ENCODE peak calls at places on chromosomes 6 and 20, in nine cellular contexts. One of them, this sample, is unnamed.

GRCh38 chr20:14264869-14265268 is 72.5 kb downstream of the FLRT3 start:
- DNase-seq in AG04450: no peak
- DNase-seq in A172: peak
- DNase-seq in stimulated activated CD8-positive, alpha-beta memory T cell treated with anti-CD3 and anti-CD28 coated beads, Interleukin-2, amount 100 ng/mL, for 1 hour: no peak
- DNase-seq in sigmoid colon: no peak
- DNase-seq in posterior vena cava: no peak
- DNase-seq in fibroblast of the conjunctiva: no peak
- DNase-seq in progenitor cell of endocrine pancreas: no peak
- DNase-seq in DMS153: no peak
- DNase-seq in this sample: no peak

GRCh38 chr6:170454512-170455285 is 98.4 kb downstream of the PSMB1 start:
- DNase-seq in AG04450: no peak
- DNase-seq in posterior vena cava: no peak
- DNase-seq in stimulated activated CD8-positive, alpha-beta memory T cell treated with anti-CD3 and anti-CD28 coated beads, Interleukin-2, amount 100 ng/mL, for 1 hour: no peak
- DNase-seq in sigmoid colon: no peak
- DNase-seq in DMS153: no peak
- DNase-seq in progenitor cell of endocrine pancreas: no peak
- DNase-seq in fibroblast of the conjunctiva: no peak
- DNase-seq in A172: no peak
- DNase-seq in this sample: no peak

GRCh38 chr6:3117912-3118352 is 579 bp upstream of the BPHL start:
- DNase-seq in fibroblast of the conjunctiva: no peak
- DNase-seq in DMS153: no peak
- DNase-seq in sigmoid colon: no peak
- DNase-seq in AG04450: no peak
- DNase-seq in stimulated activated CD8-positive, alpha-beta memory T cell treated with anti-CD3 and anti-CD28 coated beads, Interleukin-2, amount 100 ng/mL, for 1 hour: no peak
- DNase-seq in progenitor cell of endocrine pancreas: no peak
- DNase-seq in posterior vena cava: no peak
- DNase-seq in A172: peak
- DNase-seq in this sample: no peak

GRCh38 chr6:1786455-1787108 is 176.9 kb downstream of the FOXC1 start:
- DNase-seq in posterior vena cava: no peak
- DNase-seq in AG04450: no peak
- DNase-seq in fibroblast of the conjunctiva: no peak
- DNase-seq in stimulated activated CD8-positive, alpha-beta memory T cell treated with anti-CD3 and anti-CD28 coated beads, Interleukin-2, amount 100 ng/mL, for 1 hour: no peak
- DNase-seq in A172: no peak
- DNase-seq in sigmoid colon: no peak
- DNase-seq in DMS153: no peak
- DNase-seq in progenitor cell of endocrine pancreas: no peak
- DNase-seq in this sample: no peak

GRCh38 chr6:136737343-136738177 is 54.7 kb downstream of the MAP3K5 start:
- DNase-seq in progenitor cell of endocrine pancreas: no peak
- DNase-seq in fibroblast of the conjunctiva: no peak
- DNase-seq in AG04450: peak
- DNase-seq in DMS153: no peak
- DNase-seq in sigmoid colon: peak
- DNase-seq in stimulated activated CD8-positive, alpha-beta memory T cell treated with anti-CD3 and anti-CD28 coated beads, Interleukin-2, amount 100 ng/mL, for 1 hour: no peak
- DNase-seq in posterior vena cava: no peak
- DNase-seq in A172: no peak
- DNase-seq in this sample: no peak

GRCh38 chr6:36469148-36469661 is 26.4 kb downstream of the KCTD20 start:
- DNase-seq in AG04450: no peak
- DNase-seq in DMS153: no peak
- DNase-seq in A172: no peak
- DNase-seq in stimulated activated CD8-positive, alpha-beta memory T cell treated with anti-CD3 and anti-CD28 coated beads, Interleukin-2, amount 100 ng/mL, for 1 hour: no peak
- DNase-seq in sigmoid colon: no peak
- DNase-seq in progenitor cell of endocrine pancreas: no peak
- DNase-seq in posterior vena cava: no peak
- DNase-seq in fibroblast of the conjunctiva: no peak
- DNase-seq in this sample: no peak

GRCh38 chr6:34067814-34068213 is 78.1 kb downstream of the GRM4 start:
- DNase-seq in fibroblast of the conjunctiva: no peak
- DNase-seq in stimulated activated CD8-positive, alpha-beta memory T cell treated with anti-CD3 and anti-CD28 coated beads, Interleukin-2, amount 100 ng/mL, for 1 hour: no peak
- DNase-seq in progenitor cell of endocrine pancreas: no peak
- DNase-seq in A172: no peak
- DNase-seq in sigmoid colon: no peak
- DNase-seq in AG04450: no peak
- DNase-seq in DMS153: no peak
- DNase-seq in posterior vena cava: no peak
- DNase-seq in this sample: no peak

GRCh38 chr20:6866741-6867140 is 99.3 kb downstream of the BMP2 start:
- DNase-seq in AG04450: no peak
- DNase-seq in A172: no peak
- DNase-seq in DMS153: no peak
- DNase-seq in fibroblast of the conjunctiva: no peak
- DNase-seq in sigmoid colon: no peak
- DNase-seq in posterior vena cava: no peak
- DNase-seq in stimulated activated CD8-positive, alpha-beta memory T cell treated with anti-CD3 and anti-CD28 coated beads, Interleukin-2, amount 100 ng/mL, for 1 hour: no peak
- DNase-seq in progenitor cell of endocrine pancreas: no peak
- DNase-seq in this sample: no peak

GRCh38 chr6:40779399-40779798 is 192.2 kb upstream of the LRFN2 start:
- DNase-seq in AG04450: no peak
- DNase-seq in A172: peak
- DNase-seq in progenitor cell of endocrine pancreas: no peak
- DNase-seq in DMS153: no peak
- DNase-seq in fibroblast of the conjunctiva: no peak
- DNase-seq in stimulated activated CD8-positive, alpha-beta memory T cell treated with anti-CD3 and anti-CD28 coated beads, Interleukin-2, amount 100 ng/mL, for 1 hour: no peak
- DNase-seq in sigmoid colon: no peak
- DNase-seq in posterior vena cava: no peak
- DNase-seq in this sample: no peak

GRCh38 chr20:53141651-53142050 is 169.5 kb downstream of the TSHZ2 start:
- DNase-seq in A172: peak
- DNase-seq in fibroblast of the conjunctiva: no peak
- DNase-seq in DMS153: no peak
- DNase-seq in progenitor cell of endocrine pancreas: peak
- DNase-seq in posterior vena cava: no peak
- DNase-seq in AG04450: no peak
- DNase-seq in stimulated activated CD8-positive, alpha-beta memory T cell treated with anti-CD3 and anti-CD28 coated beads, Interleukin-2, amount 100 ng/mL, for 1 hour: no peak
- DNase-seq in sigmoid colon: no peak
- DNase-seq in this sample: no peak

GRCh38 chr20:61949714-61950630 is 115.7 kb downstream of the TAF4 start:
- DNase-seq in DMS153: no peak
- DNase-seq in stimulated activated CD8-positive, alpha-beta memory T cell treated with anti-CD3 and anti-CD28 coated beads, Interleukin-2, amount 100 ng/mL, for 1 hour: no peak
- DNase-seq in A172: no peak
- DNase-seq in AG04450: no peak
- DNase-seq in progenitor cell of endocrine pancreas: no peak
- DNase-seq in sigmoid colon: peak
- DNase-seq in fibroblast of the conjunctiva: no peak
- DNase-seq in posterior vena cava: peak
- DNase-seq in this sample: no peak

GRCh38 chr6:100152201-100152600 is 158.2 kb upstream of the MCHR2 start:
- DNase-seq in DMS153: no peak
- DNase-seq in progenitor cell of endocrine pancreas: no peak
- DNase-seq in sigmoid colon: no peak
- DNase-seq in fibroblast of the conjunctiva: no peak
- DNase-seq in A172: no peak
- DNase-seq in posterior vena cava: no peak
- DNase-seq in AG04450: no peak
- DNase-seq in stimulated activated CD8-positive, alpha-beta memory T cell treated with anti-CD3 and anti-CD28 coated beads, Interleukin-2, amount 100 ng/mL, for 1 hour: no peak
- DNase-seq in this sample: no peak

GRCh38 chr6:118383924-118384323 is 164.2 kb upstream of the PLN start:
- DNase-seq in posterior vena cava: no peak
- DNase-seq in progenitor cell of endocrine pancreas: no peak
- DNase-seq in DMS153: no peak
- DNase-seq in stimulated activated CD8-positive, alpha-beta memory T cell treated with anti-CD3 and anti-CD28 coated beads, Interleukin-2, amount 100 ng/mL, for 1 hour: no peak
- DNase-seq in A172: no peak
- DNase-seq in sigmoid colon: no peak
- DNase-seq in fibroblast of the conjunctiva: no peak
- DNase-seq in AG04450: no peak
- DNase-seq in this sample: no peak

GRCh38 chr20:22374678-22375590 is 209.4 kb downstream of the FOXA2 start:
- DNase-seq in stimulated activated CD8-positive, alpha-beta memory T cell treated with anti-CD3 and anti-CD28 coated beads, Interleukin-2, amount 100 ng/mL, for 1 hour: no peak
- DNase-seq in sigmoid colon: no peak
- DNase-seq in A172: peak
- DNase-seq in AG04450: no peak
- DNase-seq in DMS153: peak
- DNase-seq in posterior vena cava: no peak
- DNase-seq in fibroblast of the conjunctiva: no peak
- DNase-seq in progenitor cell of endocrine pancreas: no peak
- DNase-seq in this sample: no peak

GRCh38 chr6:5379647-5380242 is 118.4 kb downstream of the FARS2 start:
- DNase-seq in DMS153: no peak
- DNase-seq in fibroblast of the conjunctiva: peak
- DNase-seq in AG04450: no peak
- DNase-seq in sigmoid colon: no peak
- DNase-seq in posterior vena cava: no peak
- DNase-seq in A172: peak
- DNase-seq in progenitor cell of endocrine pancreas: no peak
- DNase-seq in stimulated activated CD8-positive, alpha-beta memory T cell treated with anti-CD3 and anti-CD28 coated beads, Interleukin-2, amount 100 ng/mL, for 1 hour: no peak
- DNase-seq in this sample: peak

GRCh38 chr6:21946298-21946783 is 350.5 kb downstream of the PRL start:
- DNase-seq in fibroblast of the conjunctiva: peak
- DNase-seq in A172: peak
- DNase-seq in posterior vena cava: no peak
- DNase-seq in progenitor cell of endocrine pancreas: no peak
- DNase-seq in AG04450: peak
- DNase-seq in sigmoid colon: no peak
- DNase-seq in stimulated activated CD8-positive, alpha-beta memory T cell treated with anti-CD3 and anti-CD28 coated beads, Interleukin-2, amount 100 ng/mL, for 1 hour: no peak
- DNase-seq in DMS153: no peak
- DNase-seq in this sample: no peak

GRCh38 chr6:38604700-38605099 is 35.0 kb downstream of the BTBD9 start:
- DNase-seq in progenitor cell of endocrine pancreas: no peak
- DNase-seq in posterior vena cava: no peak
- DNase-seq in stimulated activated CD8-positive, alpha-beta memory T cell treated with anti-CD3 and anti-CD28 coated beads, Interleukin-2, amount 100 ng/mL, for 1 hour: no peak
- DNase-seq in AG04450: no peak
- DNase-seq in sigmoid colon: no peak
- DNase-seq in fibroblast of the conjunctiva: no peak
- DNase-seq in A172: peak
- DNase-seq in DMS153: peak
- DNase-seq in this sample: no peak

GRCh38 chr6:99604161-99605073 is 2.2 kb upstream of the PRDM13 start:
- DNase-seq in posterior vena cava: no peak
- DNase-seq in DMS153: no peak
- DNase-seq in fibroblast of the conjunctiva: no peak
- DNase-seq in A172: no peak
- DNase-seq in progenitor cell of endocrine pancreas: no peak
- DNase-seq in sigmoid colon: no peak
- DNase-seq in stimulated activated CD8-positive, alpha-beta memory T cell treated with anti-CD3 and anti-CD28 coated beads, Interleukin-2, amount 100 ng/mL, for 1 hour: no peak
- DNase-seq in AG04450: no peak
- DNase-seq in this sample: no peak

GRCh38 chr20:62643521-62644043 is 1.3 kb downstream of the SLCO4A1 start:
- DNase-seq in DMS153: no peak
- DNase-seq in A172: no peak
- DNase-seq in sigmoid colon: no peak
- DNase-seq in fibroblast of the conjunctiva: no peak
- DNase-seq in progenitor cell of endocrine pancreas: no peak
- DNase-seq in posterior vena cava: no peak
- DNase-seq in stimulated activated CD8-positive, alpha-beta memory T cell treated with anti-CD3 and anti-CD28 coated beads, Interleukin-2, amount 100 ng/mL, for 1 hour: no peak
- DNase-seq in AG04450: no peak
- DNase-seq in this sample: no peak

GRCh38 chr6:106997392-106998257 is 23.1 kb upstream of the CD24 start:
- DNase-seq in sigmoid colon: no peak
- DNase-seq in posterior vena cava: no peak
- DNase-seq in fibroblast of the conjunctiva: peak
- DNase-seq in DMS153: peak
- DNase-seq in A172: peak
- DNase-seq in AG04450: peak
- DNase-seq in progenitor cell of endocrine pancreas: peak
- DNase-seq in stimulated activated CD8-positive, alpha-beta memory T cell treated with anti-CD3 and anti-CD28 coated beads, Interleukin-2, amount 100 ng/mL, for 1 hour: no peak
- DNase-seq in this sample: peak

GRCh38 chr6:38404355-38404754 is 235.4 kb downstream of the BTBD9 start:
- DNase-seq in stimulated activated CD8-positive, alpha-beta memory T cell treated with anti-CD3 and anti-CD28 coated beads, Interleukin-2, amount 100 ng/mL, for 1 hour: no peak
- DNase-seq in A172: no peak
- DNase-seq in sigmoid colon: no peak
- DNase-seq in posterior vena cava: no peak
- DNase-seq in DMS153: no peak
- DNase-seq in AG04450: no peak
- DNase-seq in fibroblast of the conjunctiva: no peak
- DNase-seq in progenitor cell of endocrine pancreas: no peak
- DNase-seq in this sample: no peak

GRCh38 chr6:66731310-66731709 is 1024.3 kb upstream of the EYS start:
- DNase-seq in posterior vena cava: no peak
- DNase-seq in stimulated activated CD8-positive, alpha-beta memory T cell treated with anti-CD3 and anti-CD28 coated beads, Interleukin-2, amount 100 ng/mL, for 1 hour: no peak
- DNase-seq in progenitor cell of endocrine pancreas: no peak
- DNase-seq in fibroblast of the conjunctiva: no peak
- DNase-seq in DMS153: no peak
- DNase-seq in A172: peak
- DNase-seq in AG04450: no peak
- DNase-seq in sigmoid colon: no peak
- DNase-seq in this sample: no peak

GRCh38 chr6:10837692-10837996 is 695 bp downstream of the MAK start:
- DNase-seq in DMS153: no peak
- DNase-seq in AG04450: no peak
- DNase-seq in stimulated activated CD8-positive, alpha-beta memory T cell treated with anti-CD3 and anti-CD28 coated beads, Interleukin-2, amount 100 ng/mL, for 1 hour: no peak
- DNase-seq in A172: no peak
- DNase-seq in sigmoid colon: no peak
- DNase-seq in progenitor cell of endocrine pancreas: no peak
- DNase-seq in fibroblast of the conjunctiva: no peak
- DNase-seq in posterior vena cava: no peak
- DNase-seq in this sample: no peak

GRCh38 chr20:33685328-33686007 is 717 bp downstream of the E2F1 start:
- DNase-seq in fibroblast of the conjunctiva: no peak
- DNase-seq in stimulated activated CD8-positive, alpha-beta memory T cell treated with anti-CD3 and anti-CD28 coated beads, Interleukin-2, amount 100 ng/mL, for 1 hour: no peak
- DNase-seq in AG04450: no peak
- DNase-seq in DMS153: peak
- DNase-seq in sigmoid colon: no peak
- DNase-seq in A172: peak
- DNase-seq in progenitor cell of endocrine pancreas: peak
- DNase-seq in posterior vena cava: no peak
- DNase-seq in this sample: no peak

GRCh38 chr6:165876568-165876967 is 213.5 kb upstream of the PDE10A start:
- DNase-seq in AG04450: peak
- DNase-seq in A172: no peak
- DNase-seq in fibroblast of the conjunctiva: peak
- DNase-seq in posterior vena cava: no peak
- DNase-seq in stimulated activated CD8-positive, alpha-beta memory T cell treated with anti-CD3 and anti-CD28 coated beads, Interleukin-2, amount 100 ng/mL, for 1 hour: no peak
- DNase-seq in progenitor cell of endocrine pancreas: no peak
- DNase-seq in sigmoid colon: peak
- DNase-seq in DMS153: no peak
- DNase-seq in this sample: no peak

This sample was measured in endothelial cell.